ENCODE peak calls at places on chromosomes 5 and 9, in ten cellular contexts. V is NCI-H2171; K is amniotic stem cell; B is right atrium auricular region; N is activated CD4-positive, alpha-beta T cell treated with anti-CD3 and anti-CD28 coated beads, Interleukin-2, amount 50 U/mL, for 24 hours; U is stimulated activated CD4-positive, alpha-beta T cell treated with anti-CD3 and anti-CD28 coated beads, Interleukin-2, amount 100 ng/mL, for 24 hours; H is mesendoderm; Z is heart left ventricle; Q is sigmoid colon; E is cardiac fibroblast. I is an unnamed sample.

GRCh38 chr9:128503870-128504269 is 649 bp upstream of the GLE1 start:
- DNase-seq in V (no peak), H (no peak), N (no peak), E (peak; percentile 32), Q (no peak), Z (no peak), U (no peak), K (no peak), B (no peak), I (peak; percentile 1)

GRCh38 chr5:58459276-58459859 is 518 bp downstream of the PLK2 start:
- DNase-seq in U (peak; percentile 21), N (no peak), V (no peak), E (peak; percentile 59), Z (no peak), Q (peak; percentile 75), H (peak; percentile 66), K (peak; percentile 26), B (no peak), I (no peak)

GRCh38 chr5:1552469-1553255 is 28.9 kb upstream of the LPCAT1 start:
- DNase-seq in V (no peak), B (peak; percentile 70), N (no peak), Z (no peak), K (no peak), H (no peak), E (peak; percentile 38), U (no peak), Q (peak; percentile 85), I (peak; percentile 54)

GRCh38 chr5:117761190-117761589 is 1186.6 kb upstream of the SEMA6A start:
- DNase-seq in V (no peak), K (no peak), Z (no peak), U (no peak), E (no peak), Q (no peak), B (no peak), N (no peak), H (peak; percentile 18), I (no peak)

GRCh38 chr9:113541019-113541900 is 77.7 kb downstream of the RGS3 start:
- DNase-seq in U (no peak), Z (peak; percentile 47), E (peak; percentile 32), N (no peak), Q (peak; percentile 54), B (no peak), H (peak; percentile 97), K (no peak), V (no peak), I (no peak)

GRCh38 chr9:33380390-33381094 is 21.8 kb downstream of the AQP7 start:
- DNase-seq in Z (no peak), E (no peak), U (no peak), Q (peak; percentile 27), B (no peak), H (peak; percentile 53), V (no peak), N (no peak), K (no peak), I (no peak)

GRCh38 chr5:36181709-36182262 is 29.9 kb downstream of the SKP2 start:
- DNase-seq in H (no peak), Q (no peak), K (no peak), Z (no peak), V (no peak), E (no peak), U (no peak), N (no peak), B (no peak), I (no peak)

GRCh38 chr9:21104787-21105186 is 27.0 kb upstream of the IFNB1 start:
- DNase-seq in E (no peak), Z (no peak), H (no peak), N (no peak), K (no peak), B (no peak), Q (no peak), V (no peak), U (no peak), I (no peak)

GRCh38 chr5:73183000-73183399 is 10.0 kb downstream of the TMEM174 start:
- DNase-seq in E (no peak), Z (no peak), H (no peak), Q (no peak), N (no peak), B (no peak), V (no peak), K (no peak), U (no peak), I (no peak)

GRCh38 chr9:86731511-86731993 is 215.8 kb downstream of the GAS1 start:
- DNase-seq in H (no peak), N (no peak), E (peak; percentile 58), Q (no peak), K (no peak), B (no peak), U (no peak), Z (no peak), V (no peak), I (no peak)

GRCh38 chr9:100324594-100325200 is 28.0 kb downstream of the TEX10 start:
- DNase-seq in N (no peak), H (peak; percentile 49), Z (no peak), U (no peak), E (peak; percentile 76), B (no peak), V (peak; percentile 3), K (no peak), Q (no peak), I (peak; percentile 3)

GRCh38 chr5:35003018-35003957 is 44.5 kb downstream of the AGXT2 start:
- DNase-seq in Z (peak; percentile 31), B (no peak), K (peak; percentile 8), H (peak; percentile 72), V (peak; percentile 55), Q (no peak), N (peak; percentile 36), E (peak; percentile 67), U (peak; percentile 72), I (no peak)

GRCh38 chr9:76576344-76576743 is 117.4 kb downstream of the GCNT1 start:
- DNase-seq in H (peak; percentile 34), Q (peak; percentile 68), N (peak; percentile 49), V (no peak), B (no peak), K (peak; percentile 66), E (peak; percentile 91), U (peak; percentile 38), Z (peak; percentile 51), I (no peak)

GRCh38 chr9:70427161-70427945 is 12.9 kb upstream of the KLF9 start:
- DNase-seq in U (no peak), Z (no peak), Q (peak; percentile 78), K (no peak), H (peak; percentile 46), N (no peak), E (no peak), V (no peak), B (peak; percentile 51), I (no peak)

GRCh38 chr5:1033178-1033577 is 24.6 kb downstream of the NKD2 start:
- DNase-seq in B (no peak), Z (peak; percentile 14), V (no peak), K (no peak), U (no peak), N (no peak), H (no peak), E (no peak), Q (peak; percentile 61), I (no peak)

GRCh38 chr5:89728750-89729149 is 680.8 kb downstream of the CETN3 start:
- DNase-seq in U (no peak), N (no peak), V (no peak), E (peak; percentile 78), K (no peak), Z (peak; percentile 27), Q (peak; percentile 61), H (no peak), B (peak; percentile 64), I (no peak)

GRCh38 chr5:142862585-142862984 is 92.4 kb downstream of the ARHGAP26 start:
- DNase-seq in Z (no peak), Q (no peak), V (no peak), B (no peak), N (no peak), U (no peak), K (no peak), H (no peak), E (no peak), I (no peak)

GRCh38 chr5:149472399-149472798 is 78.8 kb downstream of the CSNK1A1 start:
- DNase-seq in V (no peak), H (no peak), B (no peak), E (no peak), K (no peak), Q (no peak), U (no peak), Z (no peak), N (no peak), I (no peak)

GRCh38 chr5:155729684-155730059 is 597.3 kb upstream of the SGCD start:
- DNase-seq in Z (peak; percentile 84), H (peak; percentile 14), U (no peak), K (no peak), Q (no peak), B (no peak), N (no peak), E (no peak), V (peak; percentile 31), I (peak; percentile 18)

GRCh38 chr9:2489838-2490314 is 131.7 kb upstream of the VLDLR start:
- DNase-seq in H (no peak), U (no peak), N (no peak), V (no peak), B (no peak), Q (no peak), E (peak; percentile 70), Z (no peak), K (no peak), I (no peak)

GRCh38 chr9:121449786-121450185 is 49.9 kb downstream of the GGTA1 start:
- DNase-seq in H (no peak), E (no peak), U (no peak), V (no peak), N (no peak), Z (no peak), Q (no peak), B (no peak), K (no peak), I (no peak)

I was measured in DMS79.